ENCODE peak calls at places on chromosomes 1 and 21, in five cellular contexts. L is activated CD8-positive, alpha-beta memory T cell treated with anti-CD3 and anti-CD28 coated beads, Interleukin-2, amount 10 ng/mL, durations not matched to agents 7 days and 5 days; N is NCI-H2081; S is NCI-H460; B is GM19239. X is an unnamed sample.

GRCh38 chr1:8019229-8019620 is 6.9 kb downstream of the ERRFI1 start:
- DNase-seq in L (no peak), N (no peak), S (no peak), B (no peak), X (no peak)

GRCh38 chr1:226149806-226150205 is 36.7 kb downstream of the ACBD3 start:
- DNase-seq in L (no peak), N (no peak), S (no peak), B (no peak), X (no peak)

GRCh38 chr1:4565169-4565568 is 89.2 kb upstream of the AJAP1 start:
- DNase-seq in L (no peak), N (no peak), S (no peak), B (no peak), X (no peak)

GRCh38 chr21:16070207-16070651 is 340.4 kb downstream of the USP25 start:
- DNase-seq in L (no peak), N (peak; percentile 78), S (no peak), B (no peak), X (no peak)

GRCh38 chr1:23966973-23967493 is 7.4 kb downstream of the PNRC2 start:
- DNase-seq in L (no peak), N (no peak), S (no peak), B (no peak), X (no peak)

GRCh38 chr1:193310569-193310968 is 124.2 kb upstream of the B3GALT2 start:
- DNase-seq in L (no peak), N (peak; percentile 99), S (no peak), B (no peak), X (no peak)

GRCh38 chr1:173682174-173682573 is 12.5 kb upstream of the ANKRD45 start:
- DNase-seq in L (no peak), N (no peak), S (no peak), B (no peak), X (no peak)

GRCh38 chr1:114122891-114123621 is 30.6 kb downstream of the SYT6 start:
- DNase-seq in L (no peak), N (no peak), S (no peak), B (no peak), X (no peak)

GRCh38 chr1:58045094-58045493 is 501.4 kb downstream of the OMA1 start:
- DNase-seq in L (no peak), N (no peak), S (no peak), B (no peak), X (no peak)

GRCh38 chr1:39450956-39451601 is 40.4 kb upstream of the BMP8A start:
- DNase-seq in L (no peak), N (no peak), S (no peak), B (no peak), X (no peak)

GRCh38 chr21:35648512-35648911 is 411.8 kb downstream of the SETD4 start:
- DNase-seq in L (no peak), N (peak; percentile 76), S (no peak), B (no peak), X (no peak)

GRCh38 chr1:235002706-235003300 is 125.8 kb downstream of the TOMM20 start:
- DNase-seq in L (no peak), N (no peak), S (no peak), B (no peak), X (no peak)

GRCh38 chr1:111878649-111879048 is 110.8 kb downstream of the KCND3 start:
- DNase-seq in L (no peak), N (no peak), S (no peak), B (no peak), X (no peak)

GRCh38 chr1:64186138-64186897 is 17.1 kb upstream of the UBE2U start:
- DNase-seq in L (no peak), N (no peak), S (no peak), B (no peak), X (no peak)

GRCh38 chr1:212690816-212691403 is 8.7 kb downstream of the BATF3 start:
- DNase-seq in L (peak; percentile 36), N (no peak), S (no peak), B (no peak), X (no peak)

GRCh38 chr1:181483561-181484291 is 409 bp downstream of the CACNA1E start:
- DNase-seq in L (no peak), N (no peak), S (no peak), B (no peak), X (no peak)

GRCh38 chr1:164637461-164638375 is 78.7 kb downstream of the PBX1 start:
- DNase-seq in L (no peak), N (peak; percentile 68), S (peak; percentile 47), B (no peak), X (no peak)

GRCh38 chr21:43806017-43806710 is 16.8 kb downstream of the RRP1 start:
- DNase-seq in L (no peak), N (no peak), S (no peak), B (no peak), X (peak; percentile 45)

GRCh38 chr1:202361224-202361623 is 12.7 kb downstream of the PPP1R12B start:
- DNase-seq in L (no peak), N (no peak), S (no peak), B (no peak), X (no peak)

GRCh38 chr21:28627691-28628090 is 365.0 kb downstream of the LTN1 start:
- DNase-seq in L (no peak), N (no peak), S (no peak), B (no peak), X (no peak)

GRCh38 chr1:113950908-113951307 is 21.8 kb downstream of the HIPK1 start:
- DNase-seq in L (no peak), N (no peak), S (no peak), B (no peak), X (no peak)

GRCh38 chr1:22777658-22778057 is 67.0 kb downstream of the EPHB2 start:
- DNase-seq in L (no peak), N (no peak), S (no peak), B (no peak), X (no peak)

GRCh38 chr1:219085988-219086387 is 87.7 kb upstream of the LYPLAL1 start:
- DNase-seq in L (no peak), N (no peak), S (no peak), B (no peak), X (no peak)

GRCh38 chr1:39526466-39527189 is 35.2 kb downstream of the BMP8A start:
- DNase-seq in L (no peak), N (no peak), S (no peak), B (no peak), X (no peak)

GRCh38 chr21:20404915-20405314 is 593.3 kb upstream of the NCAM2 start:
- DNase-seq in L (no peak), N (no peak), S (no peak), B (no peak), X (no peak)

GRCh38 chr1:207018707-207019106 is 13.8 kb downstream of the C1orf116 start:
- DNase-seq in L (no peak), N (no peak), S (no peak), B (no peak), X (no peak)

X was measured in GM20000.